ENCODE peak calls at places on chromosomes 3 and 15, in ten cellular contexts. L is Peyer's patch, Y is breast epithelium, P is K562, T is esophagus squamous epithelium, R is spleen, K is adrenal gland, E is ovary, D is lower leg skin, S is transverse colon. M is an unnamed sample.

GRCh38 chr3:149992416-149993058 is 21.8 kb upstream of the PFN2 start:
- DNase-seq in L (no peak), Y (no peak), P (no peak), T (no peak), R (no peak), K (no peak), E (no peak), D (no peak), S (no peak), M (no peak)

GRCh38 chr3:9022305-9022985 is 59.2 kb upstream of the RAD18 start:
- DNase-seq in L (no peak), Y (no peak), P (no peak), T (no peak), R (no peak), K (no peak), E (no peak), D (no peak), S (no peak), M (no peak)

GRCh38 chr15:25240461-25241021 is 198.3 kb downstream of the UBE3A start:
- DNase-seq in L (no peak), Y (no peak), P (no peak), T (no peak), R (peak), K (no peak), E (peak), D (peak), S (no peak), M (no peak)

GRCh38 chr15:71662306-71662705 is 148.0 kb upstream of the NR2E3 start:
- DNase-seq in L (no peak), Y (no peak), P (no peak), T (no peak), R (no peak), K (no peak), E (no peak), D (no peak), S (no peak), M (no peak)

GRCh38 chr15:29448320-29448719 is 178.7 kb upstream of the NSMCE3 start:
- DNase-seq in L (peak), Y (no peak), P (no peak), T (no peak), R (no peak), K (no peak), E (no peak), D (peak), S (no peak), M (no peak)

GRCh38 chr15:57376695-57377477 is 581 bp downstream of the CGNL1 start:
- DNase-seq in L (no peak), Y (peak), P (no peak), T (no peak), R (no peak), K (peak), E (no peak), D (peak), S (no peak), M (no peak)

GRCh38 chr15:70906842-70907241 is 14.2 kb downstream of the LRRC49 start:
- DNase-seq in L (no peak), Y (no peak), P (no peak), T (no peak), R (no peak), K (no peak), E (no peak), D (no peak), S (no peak), M (no peak)

GRCh38 chr15:43932907-43933306 is 106.1 kb downstream of the WDR76 start:
- DNase-seq in L (no peak), Y (no peak), P (no peak), T (no peak), R (no peak), K (no peak), E (no peak), D (no peak), S (no peak), M (no peak)

GRCh38 chr3:72288955-72289707 is 504.2 kb upstream of the PROK2 start:
- DNase-seq in L (peak), Y (peak), P (peak), T (no peak), R (peak), K (no peak), E (peak), D (peak), S (no peak), M (no peak)

GRCh38 chr15:49330166-49330565 is 92.9 kb upstream of the FGF7 start:
- DNase-seq in L (no peak), Y (no peak), P (no peak), T (no peak), R (no peak), K (no peak), E (no peak), D (no peak), S (no peak), M (no peak)

GRCh38 chr3:104873331-104873730 is 493.4 kb upstream of the ALCAM start:
- DNase-seq in L (no peak), Y (no peak), P (no peak), T (no peak), R (no peak), K (no peak), E (no peak), D (no peak), S (no peak), M (no peak)

GRCh38 chr3:79052054-79052681 is 715.6 kb downstream of the ROBO1 start:
- DNase-seq in L (no peak), Y (no peak), P (no peak), T (no peak), R (no peak), K (no peak), E (no peak), D (no peak), S (no peak), M (no peak)

GRCh38 chr15:41825145-41825544 is 2.7 kb upstream of the JMJD7 start:
- DNase-seq in L (no peak), Y (no peak), P (no peak), T (no peak), R (no peak), K (no peak), E (no peak), D (no peak), S (no peak), M (no peak)

GRCh38 chr3:49674491-49674983 is 386 bp downstream of the APEH start:
- DNase-seq in L (no peak), Y (no peak), P (peak), T (no peak), R (no peak), K (no peak), E (no peak), D (no peak), S (peak), M (no peak)

GRCh38 chr15:49323207-49323606 is 99.8 kb upstream of the FGF7 start:
- DNase-seq in L (no peak), Y (no peak), P (no peak), T (no peak), R (no peak), K (no peak), E (no peak), D (no peak), S (no peak), M (no peak)

GRCh38 chr3:121757812-121758545 is 8.4 kb upstream of the GOLGB1 start:
- DNase-seq in L (no peak), Y (no peak), P (no peak), T (no peak), R (no peak), K (no peak), E (no peak), D (no peak), S (no peak), M (no peak)

GRCh38 chr3:154122096-154122911 is 1.1 kb downstream of the ARHGEF26 start:
- DNase-seq in L (no peak), Y (no peak), P (no peak), T (no peak), R (no peak), K (no peak), E (peak), D (peak), S (no peak), M (no peak)

GRCh38 chr15:88400069-88400468 is 67.1 kb downstream of the MRPL46 start:
- DNase-seq in L (no peak), Y (no peak), P (no peak), T (no peak), R (no peak), K (no peak), E (no peak), D (no peak), S (no peak), M (no peak)

GRCh38 chr3:189316296-189317019 is 144.7 kb downstream of the TPRG1 start:
- DNase-seq in L (no peak), Y (peak), P (no peak), T (no peak), R (no peak), K (no peak), E (no peak), D (no peak), S (peak), M (no peak)

GRCh38 chr3:101229681-101230080 is 90.7 kb downstream of the IMPG2 start:
- DNase-seq in L (no peak), Y (no peak), P (no peak), T (no peak), R (no peak), K (no peak), E (no peak), D (no peak), S (no peak), M (no peak)

GRCh38 chr3:51539291-51539891 is 872 bp downstream of the RAD54L2 start:
- DNase-seq in L (peak), Y (no peak), P (peak), T (no peak), R (peak), K (peak), E (no peak), D (no peak), S (peak), M (peak)

GRCh38 chr15:61013146-61013545 is 216.0 kb downstream of the RORA start:
- DNase-seq in L (no peak), Y (no peak), P (no peak), T (no peak), R (no peak), K (no peak), E (no peak), D (no peak), S (no peak), M (no peak)

GRCh38 chr3:174957581-174958001 is 98.5 kb downstream of the NAALADL2 start:
- DNase-seq in L (no peak), Y (no peak), P (no peak), T (no peak), R (no peak), K (no peak), E (no peak), D (no peak), S (no peak), M (no peak)

GRCh38 chr15:61327019-61327631 is 98.0 kb upstream of the RORA start:
- DNase-seq in L (no peak), Y (no peak), P (no peak), T (no peak), R (no peak), K (no peak), E (no peak), D (no peak), S (no peak), M (no peak)

GRCh38 chr3:37730825-37731224 is 130.9 kb upstream of the CTDSPL start:
- DNase-seq in L (no peak), Y (no peak), P (no peak), T (no peak), R (no peak), K (peak), E (no peak), D (no peak), S (no peak), M (no peak)

GRCh38 chr15:35115155-35115725 is 30.1 kb upstream of the NANOGP8 start:
- DNase-seq in L (no peak), Y (no peak), P (no peak), T (no peak), R (no peak), K (no peak), E (peak), D (no peak), S (no peak), M (no peak)

GRCh38 chr15:74120426-74120825 is 10.0 kb upstream of the ISLR2 start:
- DNase-seq in L (no peak), Y (no peak), P (no peak), T (no peak), R (no peak), K (no peak), E (no peak), D (peak), S (no peak), M (no peak)

GRCh38 chr3:152257246-152258074 is 11.3 kb upstream of the MBNL1 start:
- DNase-seq in L (no peak), Y (no peak), P (no peak), T (no peak), R (no peak), K (no peak), E (no peak), D (no peak), S (no peak), M (no peak)

GRCh38 chr15:73786518-73786917 is 33.4 kb upstream of the INSYN1 start:
- DNase-seq in L (no peak), Y (no peak), P (no peak), T (no peak), R (no peak), K (no peak), E (peak), D (no peak), S (no peak), M (no peak)

GRCh38 chr3:75332784-75333183 is 331.3 kb upstream of the FRG2C start:
- DNase-seq in L (no peak), Y (no peak), P (no peak), T (no peak), R (no peak), K (no peak), E (no peak), D (no peak), S (no peak), M (no peak)

GRCh38 chr3:128311441-128311844 is 155.2 kb downstream of the DNAJB8 start:
- DNase-seq in L (no peak), Y (peak), P (no peak), T (no peak), R (no peak), K (peak), E (no peak), D (peak), S (no peak), M (no peak)

GRCh38 chr3:172517859-172518466 is 5.3 kb downstream of the TNFSF10 start:
- DNase-seq in L (no peak), Y (no peak), P (no peak), T (no peak), R (no peak), K (no peak), E (no peak), D (no peak), S (no peak), M (no peak)

GRCh38 chr3:9916346-9916733 is 558 bp upstream of the IL17RC start:
- DNase-seq in L (no peak), Y (no peak), P (no peak), T (no peak), R (peak), K (peak), E (no peak), D (no peak), S (no peak), M (no peak)

GRCh38 chr3:123337226-123337625 is 111.7 kb downstream of the ADCY5 start:
- DNase-seq in L (no peak), Y (no peak), P (no peak), T (no peak), R (peak), K (no peak), E (peak), D (no peak), S (no peak), M (no peak)

GRCh38 chr3:198080521-198081384 is 120.7 kb downstream of the LMLN start:
- DNase-seq in L (peak), Y (peak), P (peak), T (no peak), R (peak), K (peak), E (peak), D (no peak), S (peak), M (peak)
- TF ChIP-seq POLR2A in L (no peak), Y (no peak), P (peak), T (no peak), R (no peak), K (no peak), E (no peak), D (no peak), S (no peak), M (no peak)

DNA sequence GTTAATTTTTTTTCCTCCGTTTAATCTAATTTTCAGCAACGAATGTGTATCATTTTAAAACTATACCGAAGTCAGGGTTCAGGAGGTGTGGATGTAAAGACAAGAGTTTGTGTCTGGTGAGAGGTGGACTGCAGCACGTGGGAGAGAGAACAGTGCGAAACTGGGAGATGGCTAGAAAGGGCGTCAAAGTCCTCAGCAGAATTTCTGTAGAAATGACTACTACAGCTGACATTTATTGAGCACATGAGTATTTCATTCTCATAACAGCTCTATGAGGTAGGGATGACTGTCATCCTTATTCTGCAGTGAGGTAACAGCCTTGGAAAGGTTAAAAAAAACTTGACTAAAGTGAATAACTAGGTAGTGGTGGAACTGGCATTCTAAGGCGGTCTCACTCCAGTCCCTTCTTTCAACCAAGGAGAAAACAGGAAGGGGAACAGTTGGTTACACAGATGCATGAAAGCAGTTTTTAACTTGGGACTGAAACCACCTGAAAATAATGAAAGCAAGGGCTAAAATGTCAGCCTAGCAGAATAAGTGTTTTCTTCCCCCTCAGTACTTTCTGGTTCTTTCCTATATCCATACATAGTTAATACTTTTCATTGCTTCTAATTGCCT is 611 bp upstream of the AVEN start:
- DNase-seq in L (no peak), Y (no peak), P (no peak), T (no peak), R (no peak), K (no peak), E (no peak), D (no peak), S (no peak), M (no peak)
- TF ChIP-seq POLR2A in L (no peak), Y (no peak), P (no peak), T (no peak), R (no peak), K (no peak), E (no peak), D (no peak), S (no peak), M (no peak)

DNA sequence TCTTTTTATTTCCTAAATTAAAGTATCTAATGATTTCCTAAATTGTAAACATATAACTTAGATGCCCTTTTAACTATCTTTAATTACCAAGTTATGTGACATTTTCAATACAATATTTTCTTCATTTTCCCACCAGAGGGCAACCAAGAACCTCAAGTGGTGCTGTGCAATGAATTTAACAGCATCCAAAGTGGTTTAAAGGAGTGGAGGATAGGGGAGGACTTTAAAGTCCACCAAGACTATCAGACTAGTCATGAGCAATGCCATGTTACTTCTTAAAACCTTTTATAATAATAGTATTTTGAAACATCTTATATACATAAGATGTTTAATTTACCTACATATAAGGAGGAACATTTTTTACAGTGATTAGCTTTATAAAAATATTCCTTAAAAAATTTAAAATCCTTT is 74.4 kb downstream of the DLG1 start:
- DNase-seq in L (no peak), Y (no peak), P (peak), T (no peak), R (no peak), K (no peak), E (no peak), D (no peak), S (no peak), M (peak)
- TF ChIP-seq POLR2A in L (no peak), Y (no peak), P (no peak), T (no peak), R (no peak), K (no peak), E (no peak), D (no peak), S (no peak), M (no peak)

DNA sequence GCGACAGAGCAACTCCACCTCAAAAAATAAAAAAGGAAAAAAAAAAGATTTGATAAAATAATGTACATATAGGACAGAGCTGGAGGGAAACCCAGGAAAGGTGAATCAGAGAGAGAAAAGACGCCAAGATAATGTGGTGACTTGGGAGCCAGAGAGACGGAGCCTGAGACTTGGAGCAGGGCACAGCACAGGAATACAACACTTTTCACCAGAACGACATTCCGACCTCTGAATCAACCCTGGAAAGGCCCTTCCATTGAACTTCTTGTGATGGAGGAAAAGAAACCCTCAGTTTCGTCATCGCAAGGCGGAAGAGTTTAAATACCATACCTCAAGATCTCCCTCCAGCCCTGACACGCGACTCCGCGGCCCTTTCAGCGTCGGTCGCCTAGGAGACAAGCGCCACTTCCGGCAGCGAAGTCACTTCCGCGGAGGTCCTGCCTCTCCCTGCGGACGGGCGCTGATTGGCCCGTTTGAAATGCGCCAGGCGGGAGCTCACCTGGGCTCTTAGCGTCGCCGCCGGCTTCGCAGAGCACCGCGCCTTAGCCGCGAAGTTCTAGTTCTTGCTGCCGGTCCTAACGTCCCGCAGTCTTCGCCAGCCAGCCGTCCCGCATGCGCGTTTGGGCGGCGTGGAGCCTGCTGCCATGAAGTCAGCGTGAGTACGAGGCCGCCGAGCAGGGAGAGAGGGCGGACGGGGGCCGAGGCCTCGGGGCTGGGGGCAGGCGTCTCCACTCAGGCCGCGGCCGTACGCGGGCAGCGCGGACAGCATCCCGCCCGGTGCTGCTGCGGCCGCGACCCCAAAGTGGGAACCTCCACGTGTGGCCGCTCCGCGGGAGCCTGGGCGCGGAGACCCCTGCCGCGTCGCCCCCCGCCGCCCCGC is at the start of gene KIF23:
- DNase-seq in L (peak), Y (peak), P (peak), T (peak), R (peak), K (peak), E (peak), D (peak), S (peak), M (peak)
- TF ChIP-seq POLR2A in L (no peak), Y (no peak), P (peak), T (no peak), R (no peak), K (no peak), E (no peak), D (no peak), S (no peak), M (peak)